ENCODE peak calls at places on chromosomes 1 and 21, in four cellular contexts. X is CD4-positive, alpha-beta T cell; G is WTC11; Z is H9. E is an unnamed sample.

GRCh38 chr1:58901008-58901407 is 117.2 kb upstream of the JUN start:
- DNase-seq in X (no peak), G (no peak), Z (no peak), E (no peak)

GRCh38 chr21:26374817-26375216 is 198.3 kb downstream of the CYYR1 start:
- DNase-seq in X (no peak), G (no peak), Z (no peak), E (no peak)

GRCh38 chr1:41673806-41674205 is 189.3 kb upstream of the EDN2 start:
- DNase-seq in X (no peak), G (no peak), Z (no peak), E (no peak)

GRCh38 chr1:115099693-115100050 is 10.4 kb upstream of the TSPAN2 start:
- DNase-seq in X (no peak), G (no peak), Z (no peak), E (no peak)

GRCh38 chr21:42705346-42705745 is 51.9 kb downstream of the PDE9A start:
- DNase-seq in X (no peak), G (no peak), Z (no peak), E (no peak)

GRCh38 chr1:182107218-182107617 is 45.7 kb upstream of the ZNF648 start:
- DNase-seq in X (no peak), G (no peak), Z (no peak), E (no peak)

GRCh38 chr21:38129711-38130110 is 127.1 kb upstream of the KCNJ15 start:
- DNase-seq in X (no peak), G (no peak), Z (no peak), E (no peak)

GRCh38 chr1:55257958-55258357 is 42.8 kb upstream of the USP24 start:
- DNase-seq in X (peak), G (no peak), Z (no peak), E (no peak)

GRCh38 chr21:15264084-15264483 is 199.3 kb upstream of the NRIP1 start:
- DNase-seq in X (no peak), G (no peak), Z (no peak), E (no peak)

GRCh38 chr1:35454616-35455015 is 102.6 kb downstream of the KIAA0319L start:
- DNase-seq in X (no peak), G (no peak), Z (no peak), E (no peak)

GRCh38 chr1:66831529-66832239 is 30.6 kb upstream of the INSL5 start:
- DNase-seq in X (no peak), G (no peak), Z (no peak), E (no peak)
- TF ChIP-seq CTCF in X (no peak), G (no peak), Z (no peak), E (no peak)

GRCh38 chr1:53473463-53473862 is 14.3 kb downstream of the DMRTB1 start:
- DNase-seq in X (no peak), G (no peak), Z (no peak), E (no peak)
- TF ChIP-seq CTCF in X (peak), G (no peak), Z (peak), E (peak)

GRCh38 chr1:93433407-93433961 is 14.4 kb upstream of the FNBP1L start:
- DNase-seq in X (no peak), G (peak), Z (peak), E (no peak)
- TF ChIP-seq CTCF in X (no peak), G (no peak), Z (peak), E (no peak)

GRCh38 chr1:164602480-164603093 is 43.6 kb downstream of the PBX1 start:
- DNase-seq in X (no peak), G (peak), Z (peak), E (no peak)
- TF ChIP-seq CTCF in X (no peak), G (no peak), Z (no peak), E (peak)

DNA sequence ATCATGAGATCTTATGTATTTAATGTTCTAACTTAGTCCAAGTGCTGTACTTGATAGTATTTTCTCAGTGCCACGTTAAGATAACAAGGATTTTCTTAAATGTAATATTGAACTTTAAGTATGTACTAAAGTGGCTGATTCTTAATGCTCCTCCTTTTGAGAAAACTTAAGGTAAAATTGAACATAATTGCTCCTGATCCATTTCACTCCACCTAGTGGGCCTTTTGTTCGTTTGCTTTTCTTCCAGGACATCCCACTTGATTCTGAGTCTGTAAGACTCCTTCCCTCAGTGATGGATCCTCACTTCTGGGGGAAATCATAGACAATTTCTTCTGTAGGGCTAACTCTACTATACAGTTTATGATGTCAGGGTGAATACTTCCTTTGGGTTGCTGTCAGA is 173.1 kb downstream of the LMO4 start:
- DNase-seq in X (no peak), G (no peak), Z (no peak), E (no peak)
- TF ChIP-seq CTCF in X (no peak), G (no peak), Z (peak), E (no peak)

GRCh38 chr1:236089046-236089773 is 24.3 kb upstream of the NID1 start:
- DNase-seq in X (no peak), G (no peak), Z (no peak), E (no peak)
- TF ChIP-seq CTCF in X (no peak), G (no peak), Z (no peak), E (no peak)

GRCh38 chr1:201318504-201319340 is 35.4 kb downstream of the PKP1 start:
- DNase-seq in X (no peak), G (no peak), Z (no peak), E (no peak)
- TF ChIP-seq CTCF in X (no peak), G (no peak), Z (no peak), E (no peak)

DNA sequence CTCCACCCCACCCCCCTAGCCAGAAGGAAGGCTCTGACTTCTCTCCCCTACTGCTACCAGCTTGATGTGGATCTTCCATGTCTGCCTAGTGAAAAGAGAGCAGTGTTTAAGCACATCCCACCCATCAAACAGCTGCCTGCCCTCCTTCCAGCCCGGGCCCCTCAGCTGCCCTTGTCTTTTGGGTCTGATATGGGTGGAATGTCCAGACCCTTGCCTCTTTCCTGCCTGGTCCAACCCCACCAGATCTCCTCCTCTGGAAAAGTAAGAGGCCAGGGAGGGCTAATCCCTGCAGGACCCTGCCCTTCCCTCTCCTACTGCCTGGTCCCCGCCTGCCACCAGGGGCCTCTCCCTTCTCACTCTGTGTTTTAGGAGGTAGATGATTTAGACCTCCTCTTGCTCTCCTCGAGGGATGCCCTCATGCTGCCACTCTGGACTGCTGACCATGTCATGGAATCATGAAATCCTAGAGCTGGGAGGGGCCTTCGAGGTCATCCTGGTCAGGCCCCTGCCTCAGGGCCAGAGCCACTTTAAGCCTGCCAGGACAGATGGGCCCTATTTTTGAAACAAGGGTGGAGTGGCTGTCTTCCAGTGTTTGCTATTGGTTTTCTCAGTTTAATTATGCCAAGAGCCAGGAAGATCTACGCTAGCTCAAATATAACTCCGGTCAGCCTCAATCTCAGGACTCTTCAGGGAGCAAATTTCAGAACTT is 15.8 kb upstream of the HSPG2 start:
- DNase-seq in X (no peak), G (no peak), Z (no peak), E (no peak)
- TF ChIP-seq CTCF in X (no peak), G (no peak), Z (peak), E (no peak)

GRCh38 chr1:178133291-178133989 is 39.5 kb downstream of the RASAL2 start:
- DNase-seq in X (no peak), G (no peak), Z (no peak), E (no peak)

GRCh38 chr1:178134061-178134460 is 40.2 kb downstream of the RASAL2 start:
- DNase-seq in X (no peak), G (no peak), Z (no peak), E (no peak)

GRCh38 chr1:178142806-178143205 is 48.9 kb downstream of the RASAL2 start:
- DNase-seq in X (no peak), G (no peak), Z (no peak), E (no peak)

GRCh38 chr1:178137238-178137637 is 43.3 kb downstream of the RASAL2 start:
- DNase-seq in X (no peak), G (no peak), Z (no peak), E (no peak)
- TF ChIP-seq CTCF in X (no peak), G (no peak), Z (no peak), E (no peak)